ENCODE peak calls at places on chromosomes 1 and 21, in seven cellular contexts. V is glutamatergic neuron; M is MG63; H is brain microvascular endothelial cell; E is stimulated activated CD4-positive, alpha-beta T cell treated with anti-CD3 and anti-CD28 coated beads, Interleukin-2, amount 100 ng/mL, for 24 hours; X is dorsolateral prefrontal cortex; J is AG09309. B is an unnamed sample.

GRCh38 chr1:31787261-31787660 is 23.1 kb upstream of the ADGRB2 start:
- DNase-seq in V (peak), M (no peak), H (no peak), E (no peak), X (peak), J (no peak), B (no peak)

GRCh38 chr1:42172394-42173133 is 8.0 kb upstream of the GUCA2A start:
- DNase-seq in V (no peak), M (no peak), H (no peak), E (no peak), X (no peak), J (no peak), B (no peak)

GRCh38 chr21:21188513-21189188 is 190.4 kb downstream of the NCAM2 start:
- DNase-seq in V (no peak), M (no peak), H (no peak), E (no peak), X (no peak), J (no peak), B (no peak)

GRCh38 chr21:18275740-18276139 is 31.1 kb downstream of the CHODL start:
- DNase-seq in V (no peak), M (no peak), H (no peak), E (no peak), X (no peak), J (no peak), B (no peak)

GRCh38 chr21:38301321-38302214 is 44.8 kb downstream of the KCNJ15 start:
- DNase-seq in V (no peak), M (no peak), H (no peak), E (no peak), X (no peak), J (no peak), B (no peak)

GRCh38 chr1:155864393-155864792 is 5.0 kb downstream of the SYT11 start:
- DNase-seq in V (no peak), M (no peak), H (no peak), E (no peak), X (no peak), J (no peak), B (no peak)

GRCh38 chr1:48005254-48006162 is 8.3 kb upstream of the TRABD2B start:
- DNase-seq in V (no peak), M (no peak), H (no peak), E (no peak), X (no peak), J (no peak), B (no peak)

GRCh38 chr1:36884029-36884701 is 150.2 kb downstream of the GRIK3 start:
- DNase-seq in V (no peak), M (no peak), H (no peak), E (no peak), X (no peak), J (no peak), B (no peak)

GRCh38 chr21:16608209-16608830 is 878.5 kb downstream of the USP25 start:
- DNase-seq in V (no peak), M (no peak), H (no peak), E (no peak), X (no peak), J (no peak), B (no peak)

GRCh38 chr1:214316597-214316996 is 35.6 kb downstream of the SMYD2 start:
- DNase-seq in V (no peak), M (no peak), H (peak), E (no peak), X (no peak), J (no peak), B (no peak)

GRCh38 chr1:94934551-94934950 is 7.6 kb upstream of the CNN3 start:
- DNase-seq in V (no peak), M (no peak), H (no peak), E (no peak), X (no peak), J (no peak), B (no peak)

GRCh38 chr21:46441331-46441730 is 17.4 kb upstream of the DIP2A start:
- DNase-seq in V (no peak), M (no peak), H (no peak), E (no peak), X (no peak), J (no peak), B (no peak)

GRCh38 chr1:14479865-14480264 is 118.6 kb upstream of the KAZN start:
- DNase-seq in V (no peak), M (no peak), H (peak), E (no peak), X (no peak), J (no peak), B (peak)

GRCh38 chr1:214558002-214558770 is 6.8 kb upstream of the PTPN14 start:
- DNase-seq in V (no peak), M (peak), H (peak), E (no peak), X (no peak), J (no peak), B (no peak)

GRCh38 chr1:57424231-57425027 is 569 bp upstream of the DAB1 start:
- DNase-seq in V (peak), M (peak), H (peak), E (no peak), X (peak), J (no peak), B (no peak)

GRCh38 chr1:119582801-119583200 is 65.3 kb downstream of the ZNF697 start:
- DNase-seq in V (peak), M (peak), H (peak), E (no peak), X (peak), J (peak), B (peak)

GRCh38 chr1:184851822-184852746 is 97.4 kb upstream of the EDEM3 start:
- DNase-seq in V (no peak), M (no peak), H (no peak), E (no peak), X (no peak), J (no peak), B (no peak)

B was measured in SK-N-DZ.